ENCODE peak calls at places on chromosome 14, in six cellular contexts. T, Y, N, X, S and L are unnamed samples. For H3K4me1, the result is how much of the 10 kb centered on the place peaks cover.

GRCh38 chr14:106843951-106844483 is 1317.6 kb downstream of the TMEM121 start:
- DNase-seq in X (no peak), Y (peak), N (no peak), T (no peak), S (no peak), L (peak)

GRCh38 chr14:74937171-74937570 is 14.1 kb upstream of the RPS6KL1 start:
- DNase-seq in N (no peak), Y (no peak), T (no peak), X (no peak), S (no peak), L (no peak)

GRCh38 chr14:59354666-59355065 is 110.5 kb downstream of the GPR135 start:
- DNase-seq in X (no peak), Y (no peak), S (no peak), T (no peak), N (peak), L (no peak)

GRCh38 chr14:81509838-81510452 is 23.7 kb downstream of the SEL1L start:
- DNase-seq in S (no peak), N (no peak), T (no peak), Y (no peak), X (no peak), L (peak)

GRCh38 chr14:73997108-73997943 is 21.8 kb downstream of the ENTPD5 start:
- DNase-seq in S (no peak), N (no peak), Y (no peak), X (no peak), T (no peak), L (no peak)

GRCh38 chr14:77556946-77557345 is 58.3 kb upstream of the ISM2 start:
- DNase-seq in X (no peak), T (no peak), S (no peak), N (no peak), Y (no peak), L (no peak)

GRCh38 chr14:51787352-51787751 is 73.1 kb upstream of the GNG2 start:
- DNase-seq in T (no peak), N (no peak), Y (no peak), S (no peak), X (no peak), L (no peak)

GRCh38 chr14:56386024-56386423 is 193.6 kb upstream of the TMEM260 start:
- DNase-seq in N (no peak), S (no peak), T (no peak), Y (no peak), X (no peak), L (no peak)

GRCh38 chr14:23862513-23862912 is 91.1 kb upstream of the DHRS4 start:
- DNase-seq in S (no peak), T (no peak), X (no peak), Y (no peak), N (no peak), L (no peak)

GRCh38 chr14:75880512-75880911 is 101.3 kb downstream of the TGFB3 start:
- DNase-seq in T (no peak), N (no peak), Y (no peak), S (no peak), X (no peak), L (no peak)

GRCh38 chr14:86153480-86153879 is 623.5 kb downstream of the FLRT2 start:
- DNase-seq in N (no peak), T (no peak), S (no peak), X (no peak), Y (no peak), L (peak)

GRCh38 chr14:61466249-61466904 is 145.0 kb downstream of the PRKCH start:
- DNase-seq in S (peak), X (no peak), Y (no peak), T (no peak), N (peak), L (no peak)

GRCh38 chr14:77154421-77154820 is 12.8 kb upstream of the ZDHHC22 start:
- DNase-seq in S (no peak), X (no peak), T (no peak), N (no peak), Y (no peak), L (peak)

GRCh38 chr14:32608880-32609279 is 279.8 kb downstream of the AKAP6 start:
- DNase-seq in S (no peak), X (no peak), N (peak), Y (no peak), T (no peak), L (no peak)

GRCh38 chr14:37145395-37145794 is 27.0 kb downstream of the SLC25A21 start:
- DNase-seq in Y (no peak), T (no peak), S (no peak), X (no peak), N (no peak), L (peak)

GRCh38 chr14:76701981-76702380 is 59.3 kb upstream of the VASH1 start:
- DNase-seq in N (no peak), X (no peak), Y (no peak), T (no peak), S (no peak), L (no peak)

GRCh38 chr14:64990291-64990690 is 3.6 kb downstream of the FNTB start:
- DNase-seq in N (no peak), T (no peak), Y (no peak), X (no peak), S (no peak), L (no peak)

GRCh38 chr14:78424311-78424710 is 254.1 kb downstream of the NRXN3 start:
- DNase-seq in Y (no peak), X (no peak), S (no peak), T (no peak), N (no peak), L (no peak)

GRCh38 chr14:65303185-65303901 is 109.2 kb upstream of the FUT8 start:
- DNase-seq in S (no peak), X (no peak), N (peak), T (no peak), Y (no peak), L (no peak)

GRCh38 chr14:31419179-31420012 is 954 bp downstream of the HEATR5A start:
- DNase-seq in S (no peak), N (peak), X (no peak), T (no peak), Y (peak), L (no peak)

GRCh38 chr14:70378687-70379086 is 19.2 kb upstream of the COX16 start:
- DNase-seq in N (no peak), S (no peak), T (no peak), Y (no peak), X (no peak), L (no peak)

GRCh38 chr14:99133563-99134332 is 138.2 kb downstream of the BCL11B start:
- DNase-seq in Y (no peak), T (no peak), S (no peak), X (no peak), N (no peak), L (no peak)

GRCh38 chr14:57897148-57897547 is 31.3 kb upstream of the SLC35F4 start:
- DNase-seq in Y (no peak), N (no peak), X (no peak), S (no peak), T (no peak), L (no peak)

GRCh38 chr14:22846811-22847307 is 10.5 kb downstream of the MMP14 start:
- DNase-seq in Y (no peak), S (no peak), X (no peak), T (no peak), N (no peak), L (peak)

GRCh38 chr14:100149789-100150611 is 9.4 kb downstream of the DEGS2 start:
- DNase-seq in S (no peak), N (no peak), X (no peak), T (no peak), Y (no peak), L (no peak)

GRCh38 chr14:46054526-46054925 is 597.1 kb downstream of the RPL10L start:
- DNase-seq in N (peak), Y (no peak), X (no peak), S (no peak), T (no peak), L (peak)

GRCh38 chr14:73173092-73173735 is 36.9 kb downstream of the PSEN1 start:
- DNase-seq in Y (peak), S (peak), X (no peak), T (no peak), N (peak), L (peak)

GRCh38 chr14:82394916-82395315 is 861.3 kb upstream of the SEL1L start:
- DNase-seq in T (no peak), S (no peak), Y (no peak), X (no peak), N (no peak), L (peak)

GRCh38 chr14:66396165-66396564 is 90.0 kb upstream of the CCDC196 start:
- DNase-seq in S (no peak), Y (no peak), T (no peak), N (no peak), X (no peak), L (no peak)

GRCh38 chr14:81231540-81231939 is 10.8 kb upstream of the GTF2A1 start:
- DNase-seq in X (no peak), T (no peak), S (no peak), Y (no peak), N (no peak), L (no peak)

GRCh38 chr14:100982764-100983163 is 79.2 kb upstream of the RTL1 start:
- DNase-seq in Y (no peak), S (no peak), X (no peak), N (no peak), T (no peak), L (no peak)

GRCh38 chr14:70555890-70556289 is 21.1 kb upstream of the ADAM20 start:
- DNase-seq in N (peak), Y (no peak), X (no peak), S (no peak), T (no peak), L (no peak)

GRCh38 chr14:88063807-88064206 is 58.9 kb downstream of the GPR65 start:
- DNase-seq in N (no peak), Y (no peak), X (no peak), T (no peak), S (no peak), L (no peak)

GRCh38 chr14:49612671-49613070 is 7.8 kb downstream of the RPL36AL start:
- DNase-seq in X (no peak), T (no peak), N (no peak), Y (no peak), S (no peak), L (no peak)

GRCh38 chr14:70188608-70189540 is at the start of gene SLC8A3:
- DNase-seq in S (peak), X (no peak), N (peak), Y (no peak), T (no peak), L (peak)

GRCh38 chr14:68407838-68408237 is 385.0 kb downstream of the ZFP36L1 start:
- DNase-seq in N (no peak), Y (no peak), T (no peak), S (no peak), X (no peak), L (no peak)
- H3K4me1 ChIP-seq in N (under half), Y (under half), T (under half), S (under half), X (under half), L (under half)

GRCh38 chr14:69138189-69138535 is 14.8 kb downstream of the DCAF5 start:
- DNase-seq in Y (no peak), T (no peak), S (no peak), N (peak), X (no peak), L (no peak)

GRCh38 chr14:69133206-69134125 is 19.5 kb downstream of the DCAF5 start:
- DNase-seq in X (no peak), N (peak), Y (no peak), S (no peak), T (no peak), L (peak)

GRCh38 chr14:69137456-69138188 is 15.3 kb downstream of the DCAF5 start:
- DNase-seq in Y (no peak), N (peak), S (no peak), X (no peak), T (no peak), L (no peak)

GRCh38 chr14:69132513-69133181 is 20.3 kb downstream of the DCAF5 start:
- DNase-seq in N (peak), S (no peak), X (no peak), T (no peak), Y (no peak), L (peak)

DNA sequence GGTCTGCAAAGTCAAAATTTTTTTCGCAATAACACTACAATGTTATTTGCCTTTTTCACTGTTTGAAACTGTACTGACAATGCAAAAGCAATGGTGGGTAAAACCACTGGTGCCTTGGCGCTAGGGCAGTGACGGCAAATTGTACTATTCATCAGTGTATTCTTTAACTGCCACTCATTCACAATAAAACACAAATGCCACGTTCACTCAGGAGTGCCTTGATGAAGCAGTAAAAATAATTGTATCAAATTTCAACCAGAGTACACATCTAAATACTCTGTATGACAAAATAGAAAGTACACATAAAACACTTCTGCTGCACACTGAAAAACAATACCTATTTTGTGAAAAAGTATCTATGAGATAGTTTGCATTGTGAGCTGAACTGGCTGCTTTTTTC is 17.8 kb downstream of the DCAF5 start:
- DNase-seq in S (no peak), Y (no peak), T (no peak), X (no peak), N (no peak), L (no peak)
- H3K4me1 ChIP-seq in S (under half), Y (under half), T (under half), X (under half), N (under half), L (under half)

GRCh38 chr14:103696466-103697071 is 18.7 kb downstream of the XRCC3 start:
- DNase-seq in N (peak), Y (no peak), T (no peak), X (no peak), S (no peak), L (peak)
- H3K4me1 ChIP-seq in N (under half), Y (under half), T (under half), X (under half), S (under half), L (under half)

GRCh38 chr14:91350813-91351507 is 66.7 kb downstream of the CCDC88C start:
- DNase-seq in X (no peak), Y (peak), N (no peak), S (no peak), T (peak), L (no peak)

GRCh38 chr14:91350483-91350812 is 67.2 kb downstream of the CCDC88C start:
- DNase-seq in T (no peak), S (no peak), N (no peak), X (no peak), Y (no peak), L (no peak)

GRCh38 chr14:91352696-91353692 is 64.6 kb downstream of the CCDC88C start:
- DNase-seq in S (no peak), Y (no peak), T (no peak), X (no peak), N (no peak), L (no peak)

GRCh38 chr14:91352101-91352500 is 65.5 kb downstream of the CCDC88C start:
- DNase-seq in T (no peak), N (peak), Y (no peak), X (no peak), S (no peak), L (no peak)

DNA sequence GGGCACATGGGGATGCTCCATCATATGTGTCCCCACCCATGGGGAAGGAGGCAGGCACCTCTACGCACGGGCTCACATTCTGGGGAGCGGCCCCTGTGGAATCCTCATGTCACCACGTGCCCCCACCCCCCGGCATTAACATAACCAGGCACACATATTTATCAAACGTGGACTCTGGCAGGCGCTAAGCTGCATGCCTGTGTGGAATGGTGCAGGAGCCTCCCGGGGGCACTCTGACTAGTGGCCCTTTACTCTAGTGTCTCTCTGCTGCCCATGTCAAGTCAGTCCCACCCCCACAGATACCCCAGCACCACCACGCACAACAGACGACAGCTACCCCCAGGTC is 66.1 kb downstream of the CCDC88C start:
- DNase-seq in Y (no peak), S (no peak), X (no peak), N (no peak), T (no peak), L (no peak)
- H3K4me1 ChIP-seq in Y (half or more), S (under half), X (under half), N (under half), T (half or more), L (under half)

DNA sequence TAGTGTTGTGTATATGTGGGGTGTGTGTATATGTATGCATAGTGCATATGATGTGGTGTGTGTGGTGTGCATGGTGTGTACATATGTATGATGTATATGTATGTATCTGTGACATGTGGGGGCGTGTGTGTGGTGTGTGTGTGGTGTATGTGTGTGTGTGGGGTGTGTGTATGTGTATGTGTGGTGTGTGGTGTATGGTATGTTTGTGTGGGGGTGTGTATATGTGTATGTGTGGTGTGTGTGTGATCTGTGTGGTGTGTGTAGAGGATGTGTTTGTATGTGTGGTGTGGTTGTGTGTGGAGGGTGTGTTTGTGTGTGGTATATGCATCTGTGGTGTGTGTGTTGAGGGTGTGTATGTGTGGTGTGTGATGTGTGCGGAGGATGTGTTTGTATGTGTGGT is 61.6 kb downstream of the CLMN start:
- DNase-seq in N (no peak), T (no peak), X (no peak), S (no peak), Y (no peak), L (no peak)
- H3K4me1 ChIP-seq in N (under half), T (under half), X (under half), S (under half), Y (under half), L (under half)

GRCh38 chr14:91920526-91920925 is 27.0 kb downstream of the FBLN5 start:
- DNase-seq in Y (no peak), T (no peak), X (no peak), S (no peak), N (no peak), L (no peak)
- H3K4me1 ChIP-seq in Y (under half), T (under half), X (under half), S (under half), N (under half), L (under half)

GRCh38 chr14:105391541-105391940 is 6.8 kb upstream of the TEX22 start:
- DNase-seq in X (no peak), Y (no peak), T (no peak), N (no peak), S (no peak), L (no peak)
- H3K4me1 ChIP-seq in X (under half), Y (under half), T (under half), N (under half), S (under half), L (under half)